ENCODE peak calls at places on chromosomes 16 and 17, in six cellular contexts. K is astrocyte of the cerebellum, L is nephron progenitor cell, U is mesendoderm, I is GOT3, F is HEK293T. R is an unnamed sample.

GRCh38 chr16:85563515-85564276 is 49.4 kb upstream of the GSE1 start:
- DNase-seq in K (no peak), L (peak), U (no peak), I (no peak), F (no peak), R (no peak)

GRCh38 chr17:58764373-58764772 is 8.7 kb downstream of the PPM1E start:
- DNase-seq in K (no peak), L (peak), U (no peak), I (no peak), F (no peak), R (no peak)

GRCh38 chr17:9513266-9513665 is 62.4 kb downstream of the STX8 start:
- DNase-seq in K (no peak), L (no peak), U (no peak), I (no peak), F (no peak), R (no peak)

GRCh38 chr17:41492351-41492750 is 2.6 kb upstream of the KRT36 start:
- DNase-seq in K (no peak), L (no peak), U (no peak), I (no peak), F (no peak), R (no peak)

GRCh38 chr17:76707985-76708807 is 2.6 kb downstream of the MXRA7 start:
- DNase-seq in K (no peak), L (peak), U (peak), I (no peak), F (no peak), R (no peak)

GRCh38 chr17:68704897-68705296 is 103.7 kb upstream of the FAM20A start:
- DNase-seq in K (no peak), L (no peak), U (no peak), I (no peak), F (no peak), R (no peak)

GRCh38 chr16:57809843-57810196 is 7.5 kb upstream of the KIFC3 start:
- DNase-seq in K (no peak), L (no peak), U (no peak), I (no peak), F (no peak), R (no peak)

GRCh38 chr17:28334176-28334575 is 1.1 kb downstream of the IFT20 start:
- DNase-seq in K (no peak), L (no peak), U (no peak), I (no peak), F (no peak), R (no peak)

GRCh38 chr16:71883193-71883848 is 661 bp downstream of the ZNF821 start:
- DNase-seq in K (no peak), L (peak), U (peak), I (no peak), F (peak), R (peak)

GRCh38 chr16:29232811-29233704 is 173.5 kb downstream of the NPIPB11 start:
- DNase-seq in K (no peak), L (no peak), U (no peak), I (no peak), F (no peak), R (no peak)

GRCh38 chr17:55705847-55706246 is 16.8 kb downstream of the TMEM100 start:
- DNase-seq in K (no peak), L (no peak), U (no peak), I (no peak), F (no peak), R (no peak)

GRCh38 chr17:66676421-66676820 is 158.5 kb upstream of the CACNG5 start:
- DNase-seq in K (no peak), L (no peak), U (no peak), I (no peak), F (no peak), R (no peak)

GRCh38 chr16:68902376-68903345 is 59.3 kb downstream of the TANGO6 start:
- DNase-seq in K (peak), L (peak), U (peak), I (no peak), F (peak), R (peak)

GRCh38 chr17:72274632-72275031 is 153.8 kb downstream of the SOX9 start:
- DNase-seq in K (no peak), L (no peak), U (no peak), I (no peak), F (no peak), R (no peak)

GRCh38 chr16:46887524-46887854 is 3.3 kb downstream of the GPT2 start:
- DNase-seq in K (no peak), L (no peak), U (no peak), I (no peak), F (no peak), R (no peak)

GRCh38 chr17:41500131-41500911 is 5.1 kb downstream of the KRT13 start:
- DNase-seq in K (no peak), L (no peak), U (peak), I (no peak), F (no peak), R (no peak)

GRCh38 chr16:51211148-51211547 is 60.1 kb upstream of the SALL1 start:
- DNase-seq in K (no peak), L (no peak), U (no peak), I (no peak), F (no peak), R (no peak)

GRCh38 chr17:41151525-41151924 is 1.9 kb upstream of the KRTAP4-5 start:
- DNase-seq in K (no peak), L (no peak), U (no peak), I (no peak), F (no peak), R (no peak)

GRCh38 chr16:70730944-70731343 is 45.1 kb upstream of the MTSS2 start:
- DNase-seq in K (no peak), L (no peak), U (no peak), I (no peak), F (no peak), R (no peak)

GRCh38 chr17:6573982-6574688 is 17.8 kb upstream of the PITPNM3 start:
- DNase-seq in K (no peak), L (no peak), U (no peak), I (no peak), F (no peak), R (no peak)

GRCh38 chr16:54654429-54654828 is 276.2 kb upstream of the IRX5 start:
- DNase-seq in K (no peak), L (peak), U (no peak), I (no peak), F (peak), R (no peak)

GRCh38 chr17:57396515-57396921 is 140.2 kb downstream of the MSI2 start:
- DNase-seq in K (no peak), L (peak), U (no peak), I (no peak), F (no peak), R (no peak)

GRCh38 chr17:81523139-81524062 is 4.8 kb upstream of the FSCN2 start:
- DNase-seq in K (no peak), L (peak), U (peak), I (no peak), F (peak), R (no peak)

GRCh38 chr17:75812096-75813001 is 27.7 kb downstream of the UNK start:
- DNase-seq in K (no peak), L (no peak), U (no peak), I (no peak), F (no peak), R (no peak)

GRCh38 chr17:66537518-66537917 is 235.1 kb downstream of the PRKCA start:
- DNase-seq in K (no peak), L (no peak), U (no peak), I (no peak), F (no peak), R (no peak)

GRCh38 chr17:72253597-72253996 is 132.8 kb downstream of the SOX9 start:
- DNase-seq in K (no peak), L (no peak), U (no peak), I (no peak), F (no peak), R (no peak)

GRCh38 chr17:7512105-7512504 is 27.9 kb downstream of the POLR2A start:
- DNase-seq in K (no peak), L (no peak), U (no peak), I (no peak), F (no peak), R (no peak)

GRCh38 chr16:27217256-27217655 is 13.9 kb downstream of the KDM8 start:
- DNase-seq in K (peak), L (peak), U (peak), I (no peak), F (peak), R (no peak)

R was measured in GM20000.